ENCODE peak calls at places on chromosome 5, in five cellular contexts. E is A673, S is Caco-2, O is endodermal cell, P is stomach. C is an unnamed sample.

GRCh38 chr5:93891491-93892480 is 150.4 kb upstream of the POU5F2 start:
- DNase-seq in P (no peak), E (no peak), O (no peak), S (no peak), C (peak; percentile 74)

GRCh38 chr5:80959768-80960442 is at the start of gene RASGRF2:
- DNase-seq in S (peak; percentile 80), E (peak; percentile 73), O (peak; percentile 88), P (peak; percentile 26), C (no peak)

GRCh38 chr5:54835642-54836041 is 149.8 kb downstream of the ESM1 start:
- DNase-seq in P (no peak), E (no peak), O (no peak), S (no peak), C (no peak)

GRCh38 chr5:32810812-32811211 is 99.7 kb downstream of the NPR3 start:
- DNase-seq in P (no peak), S (no peak), E (no peak), O (no peak), C (no peak)

GRCh38 chr5:54136666-54137440 is 173.5 kb downstream of the ARL15 start:
- DNase-seq in P (no peak), O (no peak), S (no peak), E (no peak), C (no peak)

GRCh38 chr5:110703481-110703880 is 23.0 kb downstream of the TMEM232 start:
- DNase-seq in O (no peak), E (no peak), S (no peak), P (no peak), C (no peak)

GRCh38 chr5:168209561-168209960 is 81.9 kb upstream of the WWC1 start:
- DNase-seq in P (no peak), S (no peak), O (no peak), E (peak; percentile 15), C (no peak)

GRCh38 chr5:2752059-2752874 is 790 bp upstream of the IRX2 start:
- DNase-seq in E (no peak), P (peak; percentile 60), O (no peak), S (peak; percentile 26), C (no peak)

GRCh38 chr5:176192094-176192721 is 46.0 kb upstream of the SIMC1 start:
- DNase-seq in O (peak; percentile 38), E (no peak), S (no peak), P (no peak), C (no peak)

GRCh38 chr5:76818844-76819831 is at the start of gene F2RL1:
- DNase-seq in O (peak; percentile 98), E (peak; percentile 60), P (peak; percentile 94), S (peak; percentile 96), C (peak; percentile 87)

GRCh38 chr5:40478766-40479165 is 200.9 kb upstream of the PTGER4 start:
- DNase-seq in E (no peak), O (no peak), S (no peak), P (no peak), C (no peak)

GRCh38 chr5:127028822-127029457 is 1.4 kb downstream of the MARCHF3 start:
- DNase-seq in S (no peak), O (no peak), P (no peak), E (no peak), C (peak; percentile 55)

GRCh38 chr5:173236531-173237501 is 1.8 kb upstream of the NKX2-5 start:
- DNase-seq in P (no peak), S (no peak), O (peak; percentile 70), E (no peak), C (no peak)

GRCh38 chr5:31948006-31948405 is 226.1 kb downstream of the GOLPH3 start:
- DNase-seq in E (no peak), P (no peak), S (no peak), O (no peak), C (no peak)

GRCh38 chr5:43193952-43194321 is 1.9 kb downstream of the NIM1K start:
- DNase-seq in P (no peak), O (no peak), S (no peak), E (no peak), C (no peak)

GRCh38 chr5:179137643-179138567 is 77.7 kb downstream of the ZNF354C start:
- DNase-seq in S (no peak), E (no peak), O (no peak), P (no peak), C (no peak)

GRCh38 chr5:169577966-169578365 is 5.6 kb upstream of the SPDL1 start:
- DNase-seq in P (no peak), S (peak; percentile 44), O (peak; percentile 53), E (no peak), C (no peak)

GRCh38 chr5:155258139-155258538 is 244.6 kb downstream of the KIF4B start:
- DNase-seq in O (no peak), P (no peak), E (no peak), S (no peak), C (no peak)

GRCh38 chr5:156223547-156223946 is 103.4 kb upstream of the SGCD start:
- DNase-seq in O (no peak), S (no peak), E (no peak), P (no peak), C (no peak)

DNA sequence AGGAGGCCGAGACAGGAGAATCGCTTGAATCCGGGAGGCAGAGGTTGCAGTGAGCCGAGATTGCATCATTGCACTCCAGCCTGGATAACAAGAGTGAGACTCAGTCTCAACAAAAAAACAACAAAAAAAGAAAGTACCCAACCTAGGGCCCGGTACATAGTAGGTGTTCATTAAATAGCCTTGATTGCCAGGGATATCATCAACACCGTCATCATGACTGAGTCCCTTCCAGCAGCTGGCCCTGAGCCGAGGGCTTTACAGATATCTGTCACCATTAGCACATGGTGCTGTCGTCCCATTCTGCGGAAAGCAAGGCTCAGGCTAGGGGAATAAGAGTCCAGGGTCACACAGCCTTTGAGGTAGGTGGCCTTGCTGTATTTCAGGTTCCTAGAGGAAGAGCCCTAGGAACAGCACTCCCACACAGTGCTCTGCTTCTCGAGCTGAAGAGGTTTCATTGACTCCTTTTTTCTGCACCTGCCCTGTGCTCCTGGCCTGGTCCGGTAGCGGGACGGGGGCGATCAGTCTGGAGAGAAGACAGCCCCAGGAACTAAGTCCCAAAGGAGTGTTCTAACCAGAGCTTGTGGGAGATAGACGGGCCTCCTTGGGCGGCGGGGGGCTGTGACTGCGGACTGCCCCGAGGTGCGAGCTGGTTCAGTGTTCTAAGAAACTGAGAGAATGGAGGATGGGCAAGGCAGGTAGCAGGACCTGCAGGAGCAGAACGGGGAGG is 48.2 kb downstream of the CXXC5 start:
- DNase-seq in O (no peak), E (no peak), S (no peak), P (no peak), C (no peak)
- H3K4me1 ChIP-seq in O (peaks cover 17% of the 10 kb centered on the region), E (peaks cover 41% of the 10 kb centered on the region), S (peaks cover 57% of the 10 kb centered on the region), P (peaks cover 64% of the 10 kb centered on the region), C (peaks cover 19% of the 10 kb centered on the region)

GRCh38 chr5:133991171-133991910 is 13.4 kb downstream of the VDAC1 start:
- DNase-seq in E (no peak), S (no peak), O (no peak), P (no peak), C (no peak)

GRCh38 chr5:133992429-133993151 is 12.2 kb downstream of the VDAC1 start:
- DNase-seq in E (no peak), P (peak; percentile 36), O (no peak), S (no peak), C (no peak)

GRCh38 chr5:133994297-133994989 is 10.3 kb downstream of the VDAC1 start:
- DNase-seq in P (no peak), O (no peak), E (no peak), S (no peak), C (no peak)

GRCh38 chr5:133993563-133993962 is 11.2 kb downstream of the VDAC1 start:
- DNase-seq in P (no peak), E (no peak), S (peak; percentile 39), O (no peak), C (no peak)

GRCh38 chr5:133993152-133993548 is 11.6 kb downstream of the VDAC1 start:
- DNase-seq in O (no peak), S (no peak), E (peak; percentile 62), P (no peak), C (no peak)
- H3K36me3 ChIP-seq in O (peaks cover 33% of the 10 kb centered on the region), S (peaks cover 1% of the 10 kb centered on the region), E (peaks cover 34% of the 10 kb centered on the region), P (peaks cover 39% of the 10 kb centered on the region), C (peaks cover 44% of the 10 kb centered on the region)

GRCh38 chr5:14244721-14245518 is 101.8 kb downstream of the TRIO start:
- DNase-seq in P (no peak), O (no peak), S (no peak), E (no peak), C (no peak)

GRCh38 chr5:14247054-14247386 is 103.9 kb downstream of the TRIO start:
- DNase-seq in O (no peak), E (no peak), S (no peak), P (no peak), C (no peak)

GRCh38 chr5:14243768-14244167 is 100.6 kb downstream of the TRIO start:
- DNase-seq in E (no peak), S (no peak), O (no peak), P (no peak), C (no peak)

GRCh38 chr5:14245526-14245925 is 102.4 kb downstream of the TRIO start:
- DNase-seq in O (no peak), P (no peak), E (no peak), S (no peak), C (no peak)

GRCh38 chr5:14246350-14247053 is 103.4 kb downstream of the TRIO start:
- DNase-seq in E (no peak), O (no peak), S (no peak), P (no peak), C (no peak)
- H3K4me1 ChIP-seq in E (peaks cover 32% of the 10 kb centered on the region), O (peaks cover 7% of the 10 kb centered on the region), S (peaks cover 8% of the 10 kb centered on the region), P (peaks cover 78% of the 10 kb centered on the region), C (no peaks in the 10 kb centered on the region)

GRCh38 chr5:134803821-134804220 is 41.9 kb upstream of the C5orf24 start:
- DNase-seq in S (no peak), P (no peak), E (no peak), O (no peak), C (no peak)
- H3K36me3 ChIP-seq in S (peaks cover 1% of the 10 kb centered on the region), P (peaks cover 82% of the 10 kb centered on the region), E (peaks cover 34% of the 10 kb centered on the region), O (peaks cover 86% of the 10 kb centered on the region), C (peaks cover 45% of the 10 kb centered on the region)

GRCh38 chr5:113276493-113276892 is 158.3 kb downstream of the TSSK1B start:
- DNase-seq in S (no peak), E (no peak), O (no peak), P (no peak), C (no peak)
- H3K4me1 ChIP-seq in S (no peaks in the 10 kb centered on the region), E (no peaks in the 10 kb centered on the region), O (peaks cover 22% of the 10 kb centered on the region), P (peaks cover 5% of the 10 kb centered on the region), C (peaks cover 32% of the 10 kb centered on the region)

DNA sequence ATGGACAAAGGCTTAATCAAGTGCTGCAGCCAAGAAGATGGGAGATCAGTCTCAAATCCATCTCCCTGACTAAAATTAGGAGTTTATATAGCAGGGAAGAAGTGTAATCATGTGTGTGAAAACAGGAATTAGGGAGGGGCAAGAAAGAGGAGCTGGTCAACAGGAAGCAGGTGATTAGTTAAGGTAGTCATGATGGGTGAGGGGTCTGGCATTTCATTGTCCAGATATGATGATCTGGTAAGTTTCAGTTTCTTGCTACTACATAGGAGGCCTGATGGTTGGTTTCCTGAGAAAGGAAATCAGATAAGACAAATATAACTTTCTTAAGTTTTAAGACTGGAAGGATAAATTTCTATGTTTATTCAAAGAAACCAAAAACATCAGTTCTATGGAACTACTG is 455.6 kb upstream of the GRAMD2B start:
- DNase-seq in E (no peak), S (no peak), P (no peak), O (no peak), C (no peak)
- H3K36me3 ChIP-seq in E (no peaks in the 10 kb centered on the region), S (no peaks in the 10 kb centered on the region), P (no peaks in the 10 kb centered on the region), O (no peaks in the 10 kb centered on the region), C (no peaks in the 10 kb centered on the region)

DNA sequence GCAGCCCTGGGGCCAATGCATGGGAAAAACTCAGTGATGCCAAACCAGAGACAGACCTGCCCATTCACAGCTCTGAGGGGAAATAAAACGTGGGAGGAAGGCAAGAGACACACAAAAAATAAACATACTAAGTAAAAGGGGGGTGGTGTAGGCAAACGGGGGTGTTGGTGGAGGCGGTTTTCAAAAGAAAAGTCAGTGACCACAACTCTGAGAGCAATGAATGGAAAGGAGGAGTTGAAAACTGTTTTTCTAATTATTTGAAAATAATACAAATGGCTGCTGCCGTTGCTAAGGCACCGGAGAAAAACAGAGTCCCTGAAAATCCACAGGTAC is 293.5 kb downstream of the EFNA5 start:
- DNase-seq in E (no peak), O (no peak), P (no peak), S (no peak), C (no peak)
- H3K4me1 ChIP-seq in E (peaks cover 15% of the 10 kb centered on the region), O (no peaks in the 10 kb centered on the region), P (no peaks in the 10 kb centered on the region), S (peaks cover 14% of the 10 kb centered on the region), C (no peaks in the 10 kb centered on the region)